ENCODE peak calls at places on chromosome 17, in six cellular contexts. B, A, W, V, O and E are unnamed samples.

GRCh38 chr17:6153416-6153815 is 83.2 kb downstream of the WSCD1 start:
- DNase-seq in W (no peak), A (no peak), V (no peak), B (no peak), O (no peak), E (peak; percentile 17)

GRCh38 chr17:39676198-39676819 is 8.1 kb downstream of the PNMT start:
- DNase-seq in B (peak; percentile 34), V (peak; percentile 67), A (peak; percentile 53), O (peak; percentile 69), W (no peak), E (no peak)

GRCh38 chr17:30372755-30373154 is 6.0 kb upstream of the CPD start:
- DNase-seq in W (no peak), O (no peak), V (no peak), B (no peak), A (peak; percentile 46), E (no peak)

GRCh38 chr17:58452738-58453137 is 35.4 kb upstream of the RNF43 start:
- DNase-seq in B (no peak), W (no peak), V (no peak), O (no peak), A (peak; percentile 35), E (no peak)

GRCh38 chr17:79073016-79073705 is 1.5 kb upstream of the ENGASE start:
- DNase-seq in B (no peak), O (no peak), W (no peak), V (no peak), A (no peak), E (no peak)

GRCh38 chr17:37206299-37206698 is 169.5 kb upstream of the C17orf78 start:
- DNase-seq in A (no peak), B (no peak), W (no peak), V (no peak), O (no peak), E (no peak)

GRCh38 chr17:48393271-48393670 is 36.7 kb downstream of the SKAP1 start:
- DNase-seq in O (no peak), B (no peak), A (no peak), V (no peak), W (no peak), E (no peak)

GRCh38 chr17:13599808-13600398 is 1.8 kb downstream of the HS3ST3A1 start:
- DNase-seq in V (no peak), W (no peak), O (no peak), A (peak; percentile 68), B (no peak), E (no peak)

GRCh38 chr17:44074911-44075285 is 4.4 kb downstream of the G6PC3 start:
- DNase-seq in O (no peak), W (no peak), A (no peak), B (no peak), V (no peak), E (no peak)

GRCh38 chr17:8081876-8082275 is 5.6 kb downstream of the ALOX12B start:
- DNase-seq in A (no peak), W (no peak), B (no peak), O (no peak), V (no peak), E (no peak)

GRCh38 chr17:57566724-57567123 is 178.4 kb downstream of the CCDC182 start:
- DNase-seq in W (no peak), A (no peak), O (no peak), V (peak; percentile 60), B (no peak), E (no peak)

GRCh38 chr17:28407130-28407973 is 1.3 kb upstream of the SLC46A1 start:
- DNase-seq in V (peak; percentile 72), O (no peak), B (peak; percentile 24), A (no peak), W (no peak), E (peak; percentile 59)

GRCh38 chr17:19337712-19338023 is 24.9 kb downstream of the B9D1 start:
- DNase-seq in V (no peak), O (no peak), A (no peak), B (no peak), W (no peak), E (no peak)

GRCh38 chr17:37176683-37177082 is 199.1 kb upstream of the C17orf78 start:
- DNase-seq in W (no peak), B (no peak), A (no peak), V (no peak), O (no peak), E (no peak)

GRCh38 chr17:63998050-63998720 is at the start of gene PRR29:
- DNase-seq in W (peak; percentile 47), A (peak; percentile 18), O (peak; percentile 72), V (peak; percentile 82), B (peak; percentile 85), E (peak; percentile 54)

GRCh38 chr17:67557921-67558320 is 159.8 kb upstream of the NOL11 start:
- DNase-seq in V (no peak), W (no peak), O (no peak), A (no peak), B (no peak), E (no peak)

GRCh38 chr17:33097411-33097810 is 105.8 kb downstream of the SPACA3 start:
- DNase-seq in V (no peak), O (no peak), B (no peak), A (no peak), W (no peak), E (no peak)

GRCh38 chr17:66354981-66355380 is 52.6 kb downstream of the PRKCA start:
- DNase-seq in V (no peak), O (no peak), B (peak; percentile 57), W (no peak), A (no peak), E (no peak)

GRCh38 chr17:74176546-74177001 is 26.9 kb upstream of the RPL38 start:
- DNase-seq in B (peak; percentile 82), O (peak; percentile 51), W (no peak), A (peak; percentile 66), V (peak; percentile 80), E (peak; percentile 85)

GRCh38 chr17:44272321-44272951 is 4.5 kb upstream of the SLC4A1 start:
- DNase-seq in O (no peak), B (no peak), A (no peak), W (no peak), V (no peak), E (no peak)

GRCh38 chr17:61127960-61128359 is 271.7 kb upstream of the TBX2 start:
- DNase-seq in B (no peak), V (no peak), W (no peak), A (no peak), O (no peak), E (no peak)

GRCh38 chr17:43356999-43357398 is 41.8 kb upstream of the ARL4D start:
- DNase-seq in V (no peak), W (no peak), B (no peak), O (no peak), A (peak; percentile 91), E (no peak)

GRCh38 chr17:4204676-4205075 is 59.1 kb downstream of the ANKFY1 start:
- DNase-seq in B (no peak), W (no peak), V (no peak), A (no peak), O (no peak), E (no peak)

GRCh38 chr17:58306131-58306951 is 22.3 kb downstream of the TSPOAP1 start:
- DNase-seq in O (no peak), V (no peak), B (no peak), W (no peak), A (no peak), E (no peak)

GRCh38 chr17:5501725-5502124 is 15.4 kb downstream of the MIS12 start:
- DNase-seq in V (no peak), W (no peak), O (no peak), A (no peak), B (no peak), E (no peak)

GRCh38 chr17:34703533-34703932 is 124.2 kb downstream of the TMEM132E start:
- DNase-seq in W (no peak), B (peak; percentile 48), V (no peak), A (peak; percentile 61), O (peak; percentile 15), E (no peak)

GRCh38 chr17:65013613-65014391 is 42.7 kb downstream of the GNA13 start:
- DNase-seq in O (no peak), W (no peak), A (peak; percentile 84), V (no peak), B (no peak), E (no peak)

GRCh38 chr17:32487460-32488176 is 825 bp downstream of the CDK5R1 start:
- DNase-seq in W (no peak), V (no peak), A (no peak), O (no peak), B (no peak), E (no peak)

GRCh38 chr17:58513391-58513912 is 986 bp downstream of the MTMR4 start:
- DNase-seq in B (peak; percentile 12), O (no peak), V (no peak), A (no peak), W (no peak), E (no peak)

GRCh38 chr17:40329981-40330794 is 21.2 kb downstream of the RARA start:
- DNase-seq in B (no peak), W (no peak), V (peak; percentile 65), A (peak; percentile 47), O (peak; percentile 79), E (peak; percentile 68)

GRCh38 chr17:78991906-78992532 is 12.3 kb upstream of the LGALS3BP start:
- DNase-seq in V (no peak), W (no peak), A (no peak), O (no peak), B (no peak), E (no peak)

GRCh38 chr17:17774009-17774881 is 62.5 kb downstream of the SREBF1 start:
- DNase-seq in A (peak; percentile 43), B (no peak), W (no peak), O (no peak), V (no peak), E (no peak)

GRCh38 chr17:57862410-57862989 is 12.7 kb upstream of the MRPS23 start:
- DNase-seq in O (no peak), B (no peak), A (no peak), V (no peak), W (no peak), E (no peak)

GRCh38 chr17:38851434-38851833 is 2.1 kb downstream of the RPL23 start:
- DNase-seq in B (no peak), A (no peak), O (no peak), V (no peak), W (no peak), E (no peak)

GRCh38 chr17:5413682-5414081 is 5.8 kb downstream of the NUP88 start:
- DNase-seq in O (no peak), V (no peak), A (peak; percentile 96), B (peak; percentile 61), W (no peak), E (no peak)

GRCh38 chr17:27984404-27984803 is 58.1 kb upstream of the NLK start:
- DNase-seq in A (no peak), V (no peak), W (no peak), O (no peak), B (peak; percentile 25), E (no peak)

GRCh38 chr17:78133971-78134898 is 3.7 kb downstream of the TMC8 start:
- DNase-seq in B (peak; percentile 70), O (no peak), W (no peak), V (peak; percentile 63), A (no peak), E (no peak)

GRCh38 chr17:32486701-32487459 is at the start of gene CDK5R1:
- DNase-seq in V (peak; percentile 85), O (peak; percentile 65), W (peak; percentile 43), B (peak; percentile 67), A (peak; percentile 68), E (no peak)

GRCh38 chr17:46163929-46164594 is 29.2 kb downstream of the KANSL1 start:
- DNase-seq in B (no peak), V (no peak), W (no peak), O (no peak), A (no peak), E (no peak)